ENCODE peak calls at places on chromosomes 1 and 21, in nine cellular contexts. M is neural progenitor cell; I is stimulated activated CD4-positive, alpha-beta T cell treated with anti-CD3 and anti-CD28 coated beads, Interleukin-15, amount 100 ng/mL, for 48 hours; C is T-helper 22 cell; E is activated naive CD8-positive, alpha-beta T cell treated with anti-CD3 and anti-CD28 coated beads, Interleukin-2, amount 50 U/mL, for 24 hours; V is AG20443; W is NCI-H1105 treated with DMSO at 0.1 percent for 48 hours; Y is mesothelial cell of epicardium; N is NCI-H460. G is an unnamed sample.

GRCh38 chr1:36248250-36248894 is 24.1 kb downstream of the THRAP3 start:
- DNase-seq in N (peak), E (no peak), V (peak), Y (no peak), I (no peak), M (no peak), C (no peak), W (no peak), G (no peak)

GRCh38 chr1:201578008-201578888 is 39.3 kb downstream of the NAV1 start:
- DNase-seq in I (no peak), W (no peak), M (no peak), E (no peak), C (no peak), N (no peak), V (no peak), Y (no peak), G (no peak)

GRCh38 chr1:14826172-14826636 is 227.7 kb downstream of the KAZN start:
- DNase-seq in E (no peak), C (no peak), N (no peak), W (no peak), I (no peak), M (no peak), Y (no peak), V (peak), G (no peak)

GRCh38 chr1:234458352-234459027 is 20.5 kb downstream of the TARBP1 start:
- DNase-seq in N (peak), M (no peak), V (no peak), I (no peak), C (no peak), W (peak), E (no peak), Y (no peak), G (no peak)

GRCh38 chr1:9235123-9235513 is 544 bp downstream of the H6PD start:
- DNase-seq in W (peak), V (peak), Y (no peak), I (no peak), E (no peak), C (no peak), N (peak), M (no peak), G (no peak)

GRCh38 chr21:42635848-42636534 is 17.4 kb upstream of the PDE9A start:
- DNase-seq in Y (no peak), C (no peak), V (no peak), I (no peak), N (no peak), M (no peak), W (no peak), E (no peak), G (no peak)

GRCh38 chr1:37558411-37558810 is 1.7 kb downstream of the DNALI1 start:
- DNase-seq in M (no peak), V (no peak), Y (no peak), E (no peak), I (no peak), C (no peak), W (no peak), N (no peak), G (no peak)

GRCh38 chr1:225963735-225964530 is 22.9 kb upstream of the LEFTY2 start:
- DNase-seq in M (no peak), V (no peak), Y (no peak), C (no peak), W (no peak), N (no peak), E (no peak), I (no peak), G (no peak)

GRCh38 chr1:227870375-227870774 is 54.9 kb downstream of the PRSS38 start:
- DNase-seq in I (no peak), N (no peak), V (no peak), M (no peak), E (no peak), Y (no peak), W (no peak), C (no peak), G (peak)

GRCh38 chr1:226985239-226985838 is 45.2 kb downstream of the COQ8A start:
- DNase-seq in C (no peak), V (no peak), I (no peak), M (no peak), N (no peak), Y (no peak), W (no peak), E (no peak), G (no peak)

GRCh38 chr1:72000809-72001208 is 281.5 kb downstream of the NEGR1 start:
- DNase-seq in E (no peak), Y (no peak), W (peak), I (no peak), V (no peak), N (no peak), M (peak), C (no peak), G (no peak)

GRCh38 chr1:229440821-229441537 is 7.1 kb upstream of the ACTA1 start:
- DNase-seq in M (no peak), E (no peak), W (no peak), Y (no peak), N (no peak), V (peak), I (no peak), C (no peak), G (no peak)

GRCh38 chr1:201361652-201362504 is 15.6 kb downstream of the TNNT2 start:
- DNase-seq in E (peak), M (peak), C (no peak), Y (peak), N (peak), I (peak), V (peak), W (peak), G (peak)

GRCh38 chr1:108000620-108001105 is 35.7 kb upstream of the VAV3 start:
- DNase-seq in E (no peak), V (no peak), Y (peak), M (no peak), W (peak), I (no peak), C (no peak), N (no peak), G (no peak)

GRCh38 chr1:183097438-183098051 is 74.3 kb downstream of the LAMC1 start:
- DNase-seq in C (no peak), N (no peak), M (peak), E (no peak), Y (no peak), I (no peak), W (no peak), V (peak), G (no peak)